ENCODE peak calls at places on chromosomes 13 and 19, in seven cellular contexts. D, B, C, F, E, W and G are unnamed samples.

GRCh38 chr13:111253334-111253872 is 67.0 kb upstream of the TEX29 start:
- DNase-seq in D (no peak), B (no peak), C (no peak), F (no peak), E (no peak), W (no peak), G (no peak)

GRCh38 chr13:50990540-50991506 is 81.2 kb downstream of the RNASEH2B start:
- DNase-seq in D (peak; percentile 71), B (no peak), C (no peak), F (peak; percentile 73), E (peak; percentile 30), W (peak; percentile 66), G (no peak)

GRCh38 chr13:31168736-31169135 is 7.0 kb upstream of the HSPH1 start:
- DNase-seq in D (no peak), B (no peak), C (no peak), F (no peak), E (no peak), W (no peak), G (no peak)

GRCh38 chr19:23440791-23441190 is 45.5 kb upstream of the ZNF91 start:
- DNase-seq in D (no peak), B (peak; percentile 36), C (no peak), F (no peak), E (no peak), W (no peak), G (no peak)

GRCh38 chr13:75896271-75896670 is 260.1 kb downstream of the LMO7 start:
- DNase-seq in D (no peak), B (no peak), C (no peak), F (peak; percentile 54), E (no peak), W (no peak), G (no peak)

GRCh38 chr19:51595190-51595589 is 24.1 kb downstream of the ZNF175 start:
- DNase-seq in D (no peak), B (no peak), C (no peak), F (no peak), E (no peak), W (no peak), G (no peak)

GRCh38 chr13:60790620-60791019 is 393.6 kb downstream of the TDRD3 start:
- DNase-seq in D (no peak), B (no peak), C (peak; percentile 51), F (no peak), E (no peak), W (peak; percentile 36), G (no peak)

GRCh38 chr13:52454459-52454824 is 836 bp upstream of the CKAP2 start:
- DNase-seq in D (peak; percentile 44), B (peak; percentile 4), C (no peak), F (peak; percentile 13), E (peak; percentile 36), W (no peak), G (peak; percentile 73)

GRCh38 chr19:16585808-16586476 is 13.7 kb upstream of the SLC35E1 start:
- DNase-seq in D (no peak), B (no peak), C (no peak), F (no peak), E (no peak), W (no peak), G (no peak)

GRCh38 chr13:101655435-101655834 is 203.0 kb downstream of the ITGBL1 start:
- DNase-seq in D (no peak), B (no peak), C (no peak), F (peak; percentile 25), E (no peak), W (no peak), G (no peak)

GRCh38 chr19:48879025-48879572 is 6.9 kb downstream of the PPP1R15A start:
- DNase-seq in D (no peak), B (peak; percentile 26), C (no peak), F (no peak), E (no peak), W (no peak), G (no peak)
- H3K27ac ChIP-seq in D (peak overlapping the region; percentile 99), B (no peak overlapping the region), C (peak overlapping the region; percentile 100), F (no peak overlapping the region), E (no peak overlapping the region), W (no peak overlapping the region), G (no peak overlapping the region)

DNA sequence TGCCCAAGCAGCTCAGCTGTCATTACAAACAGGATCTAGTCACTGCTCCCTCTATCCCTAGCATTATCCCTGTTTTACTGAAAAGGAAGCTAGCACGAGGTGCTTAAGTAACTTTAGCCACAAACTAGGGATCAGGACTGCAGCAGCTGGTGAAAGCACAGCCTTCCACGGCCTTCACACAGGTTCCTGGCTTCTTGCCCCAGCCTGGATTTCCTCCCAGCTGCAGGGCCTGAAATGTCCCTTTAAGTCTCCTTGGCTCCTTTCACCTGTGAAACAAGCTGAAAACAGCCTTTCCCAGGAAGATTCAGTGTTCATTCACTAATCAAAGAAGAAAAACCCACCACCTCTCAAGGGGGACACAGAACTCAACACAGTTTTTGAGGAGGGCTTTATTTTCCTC is 754.5 kb downstream of the DIAPH3 start:
- DNase-seq in D (no peak), B (no peak), C (no peak), F (peak; percentile 70), E (peak; percentile 62), W (peak; percentile 71), G (no peak)
- H3K27ac ChIP-seq in D (no peak overlapping the region), B (no peak overlapping the region), C (no peak overlapping the region), F (no peak overlapping the region), E (no peak overlapping the region), W (no peak overlapping the region), G (no peak overlapping the region)

GRCh38 chr13:33793726-33794125 is 24.2 kb upstream of the RFC3 start:
- DNase-seq in D (no peak), B (no peak), C (no peak), F (no peak), E (no peak), W (no peak), G (no peak)

GRCh38 chr13:33796095-33796494 is 21.9 kb upstream of the RFC3 start:
- DNase-seq in D (no peak), B (no peak), C (no peak), F (no peak), E (no peak), W (no peak), G (no peak)

GRCh38 chr13:33798023-33798422 is 19.9 kb upstream of the RFC3 start:
- DNase-seq in D (no peak), B (no peak), C (no peak), F (no peak), E (no peak), W (no peak), G (no peak)

GRCh38 chr13:33797622-33798021 is 20.3 kb upstream of the RFC3 start:
- DNase-seq in D (no peak), B (no peak), C (no peak), F (peak; percentile 45), E (no peak), W (no peak), G (no peak)

GRCh38 chr13:33794576-33794975 is 23.4 kb upstream of the RFC3 start:
- DNase-seq in D (no peak), B (no peak), C (no peak), F (peak; percentile 15), E (peak; percentile 11), W (no peak), G (no peak)
- H3K27ac ChIP-seq in D (no peak overlapping the region), B (no peak overlapping the region), C (no peak overlapping the region), F (no peak overlapping the region), E (no peak overlapping the region), W (no peak overlapping the region), G (no peak overlapping the region)

GRCh38 chr13:33139186-33139585 is 123.0 kb downstream of the KL start:
- DNase-seq in D (peak; percentile 62), B (no peak), C (peak; percentile 84), F (no peak), E (no peak), W (peak; percentile 82), G (no peak)

GRCh38 chr13:33137726-33138125 is 121.5 kb downstream of the KL start:
- DNase-seq in D (no peak), B (no peak), C (no peak), F (no peak), E (no peak), W (no peak), G (no peak)

GRCh38 chr13:33138441-33138840 is 122.2 kb downstream of the KL start:
- DNase-seq in D (no peak), B (no peak), C (no peak), F (no peak), E (no peak), W (no peak), G (no peak)

GRCh38 chr13:33144358-33144784 is 128.1 kb downstream of the KL start:
- DNase-seq in D (no peak), B (no peak), C (no peak), F (no peak), E (no peak), W (no peak), G (no peak)

GRCh38 chr13:33140161-33140560 is 123.9 kb downstream of the KL start:
- DNase-seq in D (no peak), B (no peak), C (no peak), F (no peak), E (no peak), W (no peak), G (no peak)
- H3K27ac ChIP-seq in D (no peak overlapping the region), B (no peak overlapping the region), C (no peak overlapping the region), F (no peak overlapping the region), E (no peak overlapping the region), W (no peak overlapping the region), G (no peak overlapping the region)

DNA sequence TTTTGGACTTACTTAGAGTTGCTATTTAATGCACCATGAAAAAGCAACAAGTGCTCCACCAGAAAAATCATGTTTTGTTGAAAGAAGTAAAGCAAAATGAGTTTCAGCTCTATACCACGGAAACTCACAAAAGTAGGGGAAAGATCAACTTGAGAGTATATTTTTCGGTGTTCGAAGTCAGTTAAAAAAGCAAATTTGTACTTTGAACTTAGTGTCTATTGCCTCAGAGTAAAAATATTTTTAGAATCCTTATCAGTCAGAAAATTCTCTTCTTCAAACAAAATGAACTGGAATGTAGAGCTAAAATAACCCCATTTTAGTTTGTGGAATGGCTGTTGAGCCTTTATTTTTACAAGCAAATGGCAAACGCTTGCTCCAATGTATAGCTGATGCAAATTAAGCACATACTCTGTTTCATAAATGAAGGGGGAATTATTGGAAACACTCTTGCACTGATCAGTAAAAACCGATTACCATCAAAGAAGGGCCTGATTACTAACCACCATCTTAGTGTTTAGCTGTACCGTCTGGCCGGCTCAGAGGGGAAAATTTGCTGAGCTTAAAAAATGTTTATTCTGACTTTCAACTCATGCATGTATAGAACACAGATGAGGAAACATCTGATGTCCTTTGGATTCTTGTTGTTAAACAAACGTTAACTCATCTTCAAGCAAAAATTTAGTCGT is 540.8 kb downstream of the GPC6 start:
- DNase-seq in D (no peak), B (no peak), C (no peak), F (no peak), E (no peak), W (no peak), G (no peak)
- H3K27ac ChIP-seq in D (no peak overlapping the region), B (no peak overlapping the region), C (peak overlapping the region; percentile 21), F (no peak overlapping the region), E (no peak overlapping the region), W (no peak overlapping the region), G (no peak overlapping the region)